ENCODE peak calls at places on chromosomes 3 and 15, in seven cellular contexts. O is thoracic aorta; U is mucosa of descending colon; H is cardiac muscle cell; K is tibial nerve; C is mammary epithelial cell; X is CD8-positive, alpha-beta memory T cell. J is an unnamed sample. For H3K4me1, the result is how much of the 10 kb centered on the place peaks cover.

GRCh38 chr15:70178335-70179084 is 80.8 kb upstream of the TLE3 start:
- DNase-seq in O (no peak), U (no peak), H (no peak), K (no peak), C (no peak), X (no peak), J (no peak)

GRCh38 chr3:83928391-83928790 is 1030.4 kb upstream of the CADM2 start:
- DNase-seq in O (no peak), U (no peak), H (no peak), K (no peak), C (no peak), X (no peak), J (peak)

GRCh38 chr15:90553248-90553745 is 23.6 kb downstream of the CRTC3 start:
- DNase-seq in O (no peak), U (no peak), H (peak), K (no peak), C (no peak), X (no peak), J (no peak)

GRCh38 chr15:50330921-50331320 is 24.1 kb downstream of the GABPB1 start:
- DNase-seq in O (no peak), U (no peak), H (peak), K (no peak), C (peak), X (no peak), J (no peak)

GRCh38 chr3:50212971-50213370 is 7.9 kb downstream of the SLC38A3 start:
- DNase-seq in O (no peak), U (no peak), H (no peak), K (no peak), C (no peak), X (no peak), J (no peak)

GRCh38 chr15:62899090-62899493 is 143.5 kb upstream of the TPM1 start:
- DNase-seq in O (no peak), U (no peak), H (no peak), K (no peak), C (no peak), X (no peak), J (no peak)

GRCh38 chr3:40186508-40186907 is 123.0 kb upstream of the EIF1B start:
- DNase-seq in O (no peak), U (no peak), H (no peak), K (no peak), C (no peak), X (no peak), J (no peak)

GRCh38 chr3:60133269-60133877 is 1083.5 kb upstream of the CFAP20DC start:
- DNase-seq in O (no peak), U (no peak), H (no peak), K (no peak), C (no peak), X (no peak), J (no peak)

GRCh38 chr3:25572919-25573385 is 91.8 kb downstream of the TOP2B start:
- DNase-seq in O (no peak), U (no peak), H (peak), K (no peak), C (no peak), X (no peak), J (no peak)

GRCh38 chr15:69909719-69910444 is 187.8 kb downstream of the TLE3 start:
- DNase-seq in O (no peak), U (no peak), H (peak), K (no peak), C (no peak), X (no peak), J (no peak)

GRCh38 chr3:14988988-14989394 is 41.6 kb downstream of the NR2C2 start:
- DNase-seq in O (no peak), U (no peak), H (no peak), K (no peak), C (no peak), X (peak), J (no peak)

GRCh38 chr3:8996681-8997121 is 33.4 kb upstream of the RAD18 start:
- DNase-seq in O (no peak), U (no peak), H (peak), K (peak), C (no peak), X (no peak), J (no peak)

DNA sequence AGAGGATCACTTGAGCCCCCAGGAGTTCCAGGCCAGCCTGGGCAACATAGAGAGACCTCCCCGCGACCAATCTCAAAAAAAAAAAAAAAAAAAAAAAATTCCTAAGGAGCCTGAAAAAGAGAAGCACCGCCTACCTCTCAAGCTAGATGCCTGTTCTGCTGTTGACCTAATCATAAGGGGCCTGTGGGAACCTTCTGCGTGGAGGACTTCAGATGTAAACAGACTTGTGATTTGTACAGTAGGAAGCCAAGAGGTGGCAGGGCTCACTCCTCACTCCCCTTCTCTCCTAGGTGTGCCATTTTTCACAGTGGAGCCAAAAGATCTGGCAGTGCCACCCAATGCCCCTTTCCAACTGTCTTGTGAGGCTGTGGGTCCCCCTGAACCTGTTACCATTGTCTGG is 3.2 kb downstream of the TYRO3 start:
- DNase-seq in O (no peak), U (no peak), H (peak), K (no peak), C (no peak), X (no peak), J (no peak)
- H3K4me1 ChIP-seq in O (under half), U (under half), H (under half), K (under half), C (under half), X (under half), J (under half)

GRCh38 chr3:145286937-145287336 is 874.0 kb downstream of the PLOD2 start:
- DNase-seq in O (no peak), U (no peak), H (no peak), K (no peak), C (no peak), X (no peak), J (no peak)

DNA sequence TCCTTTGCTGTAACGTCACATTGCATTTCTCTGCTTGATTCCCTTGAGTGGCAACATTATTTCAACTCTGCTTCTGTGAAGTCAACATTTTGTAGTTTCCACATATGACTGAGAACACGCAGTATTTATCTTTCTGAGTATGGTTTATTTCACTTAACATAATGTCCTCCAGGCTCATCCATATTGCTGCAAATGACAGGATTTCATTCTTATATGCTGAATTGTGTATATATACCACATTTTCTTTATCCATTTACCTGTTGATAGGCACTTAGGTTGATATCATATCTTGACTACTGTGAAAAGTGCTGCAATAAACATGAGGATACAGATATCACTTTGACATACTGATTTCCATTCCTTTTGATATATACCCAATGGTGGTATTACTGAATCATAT is 878.5 kb downstream of the PLOD2 start:
- DNase-seq in O (no peak), U (no peak), H (no peak), K (no peak), C (no peak), X (no peak), J (no peak)
- H3K4me1 ChIP-seq in O (under half), U (under half), H (under half), K (under half), C (under half), X (under half), J (under half)

DNA sequence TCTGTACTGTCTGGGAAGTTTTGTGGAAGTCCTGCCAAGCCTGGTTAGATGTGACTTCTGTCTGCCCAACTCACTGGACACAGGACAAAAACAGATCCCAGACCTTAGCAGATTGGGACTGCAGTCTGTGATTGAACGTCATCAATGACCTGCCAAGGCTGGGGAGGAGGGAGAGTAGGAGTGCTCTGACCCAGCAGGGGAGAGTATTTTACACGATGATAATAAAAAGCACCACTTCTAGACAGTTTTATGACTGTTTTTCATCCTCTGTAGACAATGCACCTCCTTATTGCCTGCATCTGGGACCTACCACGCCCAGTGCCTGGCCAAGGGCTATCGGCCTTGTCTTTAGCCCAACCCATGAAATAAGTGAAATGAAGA is 102.3 kb upstream of the NR2E3 start:
- DNase-seq in O (no peak), U (no peak), H (no peak), K (no peak), C (no peak), X (no peak), J (peak)
- H3K4me1 ChIP-seq in O (under half), U (under half), H (under half), K (under half), C (under half), X (under half), J (under half)

DNA sequence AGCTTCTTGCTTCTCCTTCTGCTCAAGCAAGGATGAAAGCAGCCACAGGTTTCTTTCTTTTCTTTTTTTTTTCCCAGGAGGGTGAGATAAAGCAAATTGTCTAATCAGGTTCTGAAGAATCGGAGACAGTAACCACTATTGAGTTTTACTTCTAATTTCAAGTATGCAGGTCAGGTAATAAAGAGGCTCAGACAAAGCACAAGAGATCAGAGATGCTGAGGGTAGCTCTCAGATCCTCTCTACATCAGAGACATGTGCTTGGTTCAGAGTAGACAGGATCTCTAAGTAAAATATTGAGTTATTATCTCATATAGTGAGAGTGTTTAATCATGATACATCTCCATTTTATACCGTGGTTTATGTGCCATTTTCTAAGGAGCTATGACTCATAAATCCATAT is 168.5 kb downstream of the NFKBIZ start:
- DNase-seq in O (no peak), U (no peak), H (no peak), K (no peak), C (no peak), X (no peak), J (no peak)
- H3K4me1 ChIP-seq in O (under half), U (under half), H (under half), K (under half), C (under half), X (under half), J (under half)

GRCh38 chr3:71315431-71315830 is 268.1 kb downstream of the FOXP1 start:
- DNase-seq in O (no peak), U (no peak), H (no peak), K (no peak), C (no peak), X (no peak), J (no peak)
- H3K4me1 ChIP-seq in O (under half), U (under half), H (under half), K (under half), C (under half), X (under half), J (under half)

DNA sequence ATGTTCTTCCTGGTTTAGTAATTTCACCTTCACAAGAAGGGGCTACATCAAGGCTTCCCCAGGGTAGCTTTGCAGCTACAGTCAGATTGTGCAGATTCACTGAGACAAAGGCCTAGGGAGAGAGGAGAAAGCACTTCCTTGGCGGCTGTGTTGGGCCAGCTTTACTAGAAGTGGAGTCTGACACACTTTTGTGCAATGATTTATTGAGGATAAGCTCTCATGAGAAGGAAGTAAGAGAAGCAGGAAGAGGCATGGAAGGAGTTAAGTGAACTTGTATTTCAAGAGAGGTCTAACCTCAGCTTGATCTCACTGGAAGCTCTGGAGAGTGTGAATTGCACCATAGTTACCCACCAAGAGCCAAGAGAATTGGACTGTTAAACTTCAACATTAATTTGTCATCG is 78.9 kb downstream of the TGFBR2 start:
- DNase-seq in O (no peak), U (no peak), H (peak), K (no peak), C (no peak), X (no peak), J (no peak)
- H3K4me1 ChIP-seq in O (half or more), U (under half), H (under half), K (half or more), C (under half), X (half or more), J (under half)

DNA sequence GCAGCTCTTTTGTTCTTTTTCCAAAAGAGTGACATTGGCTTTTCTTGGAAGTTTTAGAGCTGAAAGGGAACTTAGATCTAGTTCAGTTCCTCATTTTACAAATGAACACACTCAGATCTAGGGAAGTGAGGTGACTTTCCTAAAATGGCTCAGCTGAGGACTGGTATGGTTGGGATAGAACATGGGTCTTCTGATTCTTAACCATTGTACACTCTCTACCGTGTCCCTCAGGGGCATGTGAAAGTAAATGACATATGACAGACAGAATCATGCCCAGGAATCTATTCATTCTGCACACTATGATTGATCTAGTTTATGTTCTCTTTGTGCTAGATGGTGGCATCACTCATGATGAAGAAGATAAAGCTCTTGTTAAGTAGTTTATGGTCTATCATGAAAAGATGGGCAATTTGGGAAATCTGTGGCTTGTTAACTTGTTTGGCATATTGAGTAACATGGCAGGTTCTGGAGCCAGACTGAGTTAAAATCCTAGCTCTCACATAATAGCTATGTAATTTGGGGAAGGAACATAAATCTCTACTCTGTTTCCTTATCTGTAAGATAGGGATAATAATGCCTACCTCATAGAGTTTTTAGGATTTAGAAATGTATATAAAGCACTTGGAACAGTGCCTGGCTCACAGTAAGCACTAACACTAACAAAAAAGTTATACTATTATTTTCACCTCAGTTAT is 30.9 kb downstream of the UBE2E1 start:
- DNase-seq in O (no peak), U (no peak), H (no peak), K (no peak), C (no peak), X (no peak), J (no peak)
- H3K4me1 ChIP-seq in O (under half), U (under half), H (under half), K (under half), C (under half), X (under half), J (under half)

J was measured in HAP-1.